ENCODE peak calls at places on chromosomes 1 and 21, in nine cellular contexts. L, A, B, Z, E, X, J, P and H are unnamed samples.

GRCh38 chr1:174413632-174414031 is 34.1 kb upstream of the GPR52 start:
- DNase-seq in L (peak; percentile 57), A (no peak), B (no peak), Z (no peak), E (no peak), X (no peak), J (no peak), P (no peak), H (peak; percentile 24)

GRCh38 chr1:62175568-62176179 is 19.0 kb upstream of the L1TD1 start:
- DNase-seq in L (peak; percentile 65), A (no peak), B (peak; percentile 51), Z (peak; percentile 10), E (no peak), X (no peak), J (peak; percentile 46), P (peak; percentile 30), H (peak; percentile 72)

GRCh38 chr1:228807904-228808487 is 72.7 kb downstream of the RHOU start:
- DNase-seq in L (no peak), A (no peak), B (no peak), Z (no peak), E (no peak), X (no peak), J (no peak), P (no peak), H (no peak)

GRCh38 chr21:41548781-41549180 is 40.8 kb upstream of the TMPRSS2 start:
- DNase-seq in L (no peak), A (no peak), B (no peak), Z (no peak), E (no peak), X (no peak), J (no peak), P (no peak), H (no peak)

GRCh38 chr1:244022301-244022700 is 28.8 kb upstream of the ZBTB18 start:
- DNase-seq in L (peak; percentile 43), A (no peak), B (no peak), Z (peak; percentile 38), E (no peak), X (no peak), J (no peak), P (no peak), H (peak; percentile 19)

GRCh38 chr1:22646359-22646758 is 2.9 kb downstream of the C1QC start:
- DNase-seq in L (peak; percentile 16), A (no peak), B (no peak), Z (no peak), E (no peak), X (no peak), J (no peak), P (no peak), H (no peak)

GRCh38 chr1:4425892-4426291 is 228.5 kb upstream of the AJAP1 start:
- DNase-seq in L (no peak), A (no peak), B (no peak), Z (no peak), E (no peak), X (no peak), J (no peak), P (no peak), H (no peak)

GRCh38 chr1:98979463-98979862 is 25.2 kb downstream of the PLPPR5 start:
- DNase-seq in L (no peak), A (no peak), B (no peak), Z (no peak), E (no peak), X (no peak), J (no peak), P (no peak), H (no peak)

GRCh38 chr1:82143108-82143833 is 342.5 kb downstream of the ADGRL2 start:
- DNase-seq in L (no peak), A (no peak), B (no peak), Z (no peak), E (no peak), X (no peak), J (no peak), P (no peak), H (no peak)

GRCh38 chr1:213947200-213947775 is 40.5 kb upstream of the PROX1 start:
- DNase-seq in L (no peak), A (no peak), B (no peak), Z (no peak), E (peak; percentile 15), X (no peak), J (no peak), P (no peak), H (no peak)

GRCh38 chr1:34312359-34312758 is 135.7 kb downstream of the C1orf94 start:
- DNase-seq in L (no peak), A (no peak), B (no peak), Z (no peak), E (no peak), X (no peak), J (no peak), P (no peak), H (no peak)

GRCh38 chr21:44793269-44794030 is 8.2 kb downstream of the UBE2G2 start:
- DNase-seq in L (peak; percentile 65), A (no peak), B (peak; percentile 71), Z (peak; percentile 20), E (no peak), X (no peak), J (peak; percentile 60), P (peak; percentile 36), H (peak; percentile 76)

GRCh38 chr1:61680500-61680899 is 44.4 kb downstream of the TM2D1 start:
- DNase-seq in L (no peak), A (no peak), B (no peak), Z (no peak), E (no peak), X (no peak), J (no peak), P (no peak), H (no peak)

GRCh38 chr1:243316366-243316989 is 60.6 kb downstream of the SDCCAG8 start:
- DNase-seq in L (no peak), A (no peak), B (no peak), Z (no peak), E (peak; percentile 13), X (no peak), J (no peak), P (no peak), H (no peak)

GRCh38 chr1:58620926-58621325 is 43.9 kb upstream of the TACSTD2 start:
- DNase-seq in L (no peak), A (no peak), B (no peak), Z (no peak), E (no peak), X (no peak), J (no peak), P (no peak), H (no peak)

GRCh38 chr21:38561613-38562012 is 63.3 kb upstream of the ERG start:
- DNase-seq in L (no peak), A (no peak), B (no peak), Z (no peak), E (no peak), X (no peak), J (no peak), P (no peak), H (no peak)

GRCh38 chr21:27572681-27573080 is 605.8 kb upstream of the ADAMTS5 start:
- DNase-seq in L (peak; percentile 75), A (no peak), B (no peak), Z (peak; percentile 53), E (no peak), X (no peak), J (no peak), P (no peak), H (peak; percentile 85)

GRCh38 chr21:34302496-34302895 is 61.3 kb upstream of the KCNE2 start:
- DNase-seq in L (no peak), A (no peak), B (no peak), Z (no peak), E (no peak), X (no peak), J (no peak), P (no peak), H (no peak)

GRCh38 chr1:245698116-245698515 is 543.3 kb downstream of the KIF26B start:
- DNase-seq in L (no peak), A (no peak), B (no peak), Z (no peak), E (no peak), X (no peak), J (no peak), P (no peak), H (no peak)
- H3K4me3 ChIP-seq in L (no peak overlapping the region), A (no peak overlapping the region), B (no peak overlapping the region), Z (no peak overlapping the region), E (no peak overlapping the region), X (no peak overlapping the region), J (no peak overlapping the region), P (no peak overlapping the region), H (no peak overlapping the region)

GRCh38 chr1:110210604-110211502 is 739 bp downstream of the KCNC4 start:
- DNase-seq in L (peak; percentile 14), A (no peak), B (peak; percentile 84), Z (no peak), E (no peak), X (peak; percentile 67), J (peak; percentile 57), P (peak; percentile 46), H (peak; percentile 25)

GRCh38 chr1:110214454-110215404 is 4.6 kb downstream of the KCNC4 start:
- DNase-seq in L (no peak), A (no peak), B (no peak), Z (no peak), E (no peak), X (no peak), J (no peak), P (no peak), H (peak; percentile 46)

GRCh38 chr1:110213143-110213540 is 3.0 kb downstream of the KCNC4 start:
- DNase-seq in L (no peak), A (no peak), B (no peak), Z (no peak), E (no peak), X (no peak), J (no peak), P (no peak), H (no peak)

GRCh38 chr1:110211503-110212164 is 1.5 kb downstream of the KCNC4 start:
- DNase-seq in L (no peak), A (no peak), B (no peak), Z (no peak), E (no peak), X (no peak), J (no peak), P (no peak), H (no peak)

GRCh38 chr1:110212165-110213142 is 2.3 kb downstream of the KCNC4 start:
- DNase-seq in L (no peak), A (no peak), B (no peak), Z (no peak), E (no peak), X (no peak), J (peak; percentile 11), P (no peak), H (no peak)
- H3K4me3 ChIP-seq in L (no peak overlapping the region), A (peak overlapping the region; percentile 93), B (peak overlapping the region; percentile 88), Z (peak overlapping the region; percentile 23), E (peak overlapping the region; percentile 78), X (no peak overlapping the region), J (peak overlapping the region; percentile 72), P (peak overlapping the region; percentile 81), H (no peak overlapping the region)

GRCh38 chr1:165988275-165988674 is 160.9 kb downstream of the UCK2 start:
- DNase-seq in L (no peak), A (no peak), B (no peak), Z (no peak), E (no peak), X (no peak), J (no peak), P (no peak), H (no peak)

GRCh38 chr1:165988817-165989216 is 161.4 kb downstream of the UCK2 start:
- DNase-seq in L (no peak), A (no peak), B (no peak), Z (no peak), E (no peak), X (no peak), J (no peak), P (no peak), H (no peak)
- H3K4me3 ChIP-seq in L (no peak overlapping the region), A (no peak overlapping the region), B (no peak overlapping the region), Z (no peak overlapping the region), E (no peak overlapping the region), X (no peak overlapping the region), J (no peak overlapping the region), P (no peak overlapping the region), H (no peak overlapping the region)

GRCh38 chr1:235075121-235075954 is 53.3 kb downstream of the TOMM20 start:
- DNase-seq in L (peak; percentile 67), A (no peak), B (peak; percentile 80), Z (peak; percentile 71), E (no peak), X (no peak), J (no peak), P (peak; percentile 81), H (peak; percentile 74)
- H3K4me3 ChIP-seq in L (no peak overlapping the region), A (no peak overlapping the region), B (peak overlapping the region; percentile 9), Z (peak overlapping the region; percentile 28), E (no peak overlapping the region), X (no peak overlapping the region), J (peak overlapping the region; percentile 31), P (peak overlapping the region; percentile 5), H (no peak overlapping the region)